ENCODE peak calls at places on chromosomes 11 and 22, in six cellular contexts. E, M, R, O, Y and N are unnamed samples.

GRCh38 chr11:32137263-32137662 is 46.4 kb downstream of the RCN1 start:
- DNase-seq in E (peak), M (no peak), R (no peak), O (no peak), Y (peak), N (peak)

GRCh38 chr22:25318081-25318823 is 98.8 kb downstream of the CRYBB2 start:
- DNase-seq in E (no peak), M (no peak), R (no peak), O (no peak), Y (no peak), N (no peak)

GRCh38 chr11:59263225-59263894 is 50.6 kb upstream of the MPEG1 start:
- DNase-seq in E (no peak), M (no peak), R (no peak), O (no peak), Y (peak), N (no peak)

GRCh38 chr11:63573881-63574855 is 11.0 kb upstream of the PLAAT2 start:
- DNase-seq in E (peak), M (no peak), R (no peak), O (no peak), Y (no peak), N (no peak)

GRCh38 chr11:111851636-111852035 is 19.7 kb downstream of the ALG9 start:
- DNase-seq in E (no peak), M (no peak), R (no peak), O (no peak), Y (no peak), N (no peak)

GRCh38 chr22:21026783-21027692 is 5.3 kb downstream of the SLC7A4 start:
- DNase-seq in E (no peak), M (no peak), R (no peak), O (no peak), Y (no peak), N (no peak)

GRCh38 chr11:128705124-128705920 is 11.4 kb downstream of the FLI1 start:
- DNase-seq in E (no peak), M (no peak), R (no peak), O (no peak), Y (no peak), N (no peak)

GRCh38 chr22:32646476-32646875 is 155.0 kb upstream of the TIMP3 start:
- DNase-seq in E (no peak), M (no peak), R (no peak), O (no peak), Y (no peak), N (no peak)

GRCh38 chr11:18624161-18624560 is 10.0 kb downstream of the SPTY2D1 start:
- DNase-seq in E (no peak), M (no peak), R (no peak), O (no peak), Y (no peak), N (no peak)

GRCh38 chr11:47259178-47259977 is 1.6 kb downstream of the NR1H3 start:
- DNase-seq in E (no peak), M (peak), R (peak), O (no peak), Y (no peak), N (no peak)

GRCh38 chr11:74069146-74070046 is 60.5 kb upstream of the UCP3 start:
- DNase-seq in E (no peak), M (no peak), R (no peak), O (no peak), Y (no peak), N (no peak)

GRCh38 chr11:41309111-41309522 is 150.3 kb downstream of the LRRC4C start:
- DNase-seq in E (no peak), M (no peak), R (no peak), O (no peak), Y (no peak), N (no peak)

GRCh38 chr11:11261629-11262028 is 91.4 kb downstream of the CSNK2A3 start:
- DNase-seq in E (no peak), M (no peak), R (no peak), O (no peak), Y (no peak), N (no peak)

GRCh38 chr11:75665126-75665525 is 3.7 kb downstream of the MAP6 start:
- DNase-seq in E (no peak), M (no peak), R (no peak), O (no peak), Y (no peak), N (no peak)

GRCh38 chr22:18063311-18063710 is 14.5 kb upstream of the PEX26 start:
- DNase-seq in E (no peak), M (no peak), R (no peak), O (no peak), Y (no peak), N (no peak)

GRCh38 chr11:95337175-95337957 is 106.4 kb upstream of the SESN3 start:
- DNase-seq in E (peak), M (peak), R (peak), O (no peak), Y (no peak), N (no peak)

GRCh38 chr11:20464566-20464965 is 77.0 kb downstream of the PRMT3 start:
- DNase-seq in E (no peak), M (no peak), R (no peak), O (no peak), Y (no peak), N (no peak)

GRCh38 chr11:1055109-1055703 is 18.7 kb upstream of the MUC6 start:
- DNase-seq in E (no peak), M (no peak), R (no peak), O (no peak), Y (no peak), N (no peak)
- TF ChIP-seq CTCF in E (no peak), M (no peak), R (no peak), O (no peak), Y (no peak), N (no peak)

GRCh38 chr11:8365542-8365941 is 101.9 kb upstream of the LMO1 start:
- DNase-seq in E (no peak), M (no peak), R (no peak), O (no peak), Y (no peak), N (no peak)
- TF ChIP-seq CTCF in E (no peak), M (no peak), R (no peak), O (no peak), Y (no peak), N (no peak)

GRCh38 chr11:69774354-69775162 is 583 bp downstream of the FGF4 start:
- DNase-seq in E (no peak), M (no peak), R (no peak), O (no peak), Y (no peak), N (no peak)
- TF ChIP-seq CTCF in E (no peak), M (no peak), R (no peak), O (no peak), Y (no peak), N (no peak)

GRCh38 chr11:121123670-121124069 is 22.6 kb downstream of the TECTA start:
- DNase-seq in E (no peak), M (no peak), R (no peak), O (no peak), Y (no peak), N (no peak)
- TF ChIP-seq CTCF in E (no peak), M (no peak), R (no peak), O (no peak), Y (no peak), N (no peak)

DNA sequence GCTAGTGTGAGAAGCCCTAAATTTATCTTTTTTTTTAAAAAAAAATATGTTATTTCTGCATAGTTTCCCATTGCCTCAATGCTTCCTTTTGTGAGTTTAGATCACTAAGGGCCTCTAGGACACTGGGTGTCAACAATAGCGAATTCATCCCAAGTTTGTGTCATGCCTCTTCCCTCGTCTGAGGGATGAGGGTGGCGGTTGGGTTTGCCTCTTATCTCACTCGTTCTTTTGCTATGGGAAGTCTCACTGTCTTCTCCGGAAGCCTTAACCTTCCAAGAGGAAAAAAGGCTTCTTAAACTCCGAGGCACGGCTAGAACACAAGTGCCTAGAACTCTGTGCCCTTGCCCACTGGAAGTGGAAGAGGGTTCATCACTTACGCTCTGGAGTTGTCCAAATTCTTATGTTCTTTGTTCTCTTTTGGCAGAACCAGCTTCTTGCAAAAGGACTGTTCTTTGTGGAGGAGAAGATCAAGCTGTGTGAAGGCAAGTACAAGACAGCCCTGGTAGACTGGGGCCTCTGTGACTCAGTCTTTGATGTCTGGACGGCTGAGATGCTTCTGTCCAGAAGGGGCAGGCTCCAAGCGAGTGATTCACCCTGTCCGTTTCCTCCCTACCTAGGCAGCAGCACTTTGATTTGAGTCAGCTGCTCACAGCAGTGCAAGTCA is 78.5 kb downstream of the TRAF6 start:
- DNase-seq in E (peak), M (no peak), R (no peak), O (no peak), Y (peak), N (peak)
- TF ChIP-seq CTCF in E (peak), M (no peak), R (no peak), O (no peak), Y (no peak), N (peak)

DNA sequence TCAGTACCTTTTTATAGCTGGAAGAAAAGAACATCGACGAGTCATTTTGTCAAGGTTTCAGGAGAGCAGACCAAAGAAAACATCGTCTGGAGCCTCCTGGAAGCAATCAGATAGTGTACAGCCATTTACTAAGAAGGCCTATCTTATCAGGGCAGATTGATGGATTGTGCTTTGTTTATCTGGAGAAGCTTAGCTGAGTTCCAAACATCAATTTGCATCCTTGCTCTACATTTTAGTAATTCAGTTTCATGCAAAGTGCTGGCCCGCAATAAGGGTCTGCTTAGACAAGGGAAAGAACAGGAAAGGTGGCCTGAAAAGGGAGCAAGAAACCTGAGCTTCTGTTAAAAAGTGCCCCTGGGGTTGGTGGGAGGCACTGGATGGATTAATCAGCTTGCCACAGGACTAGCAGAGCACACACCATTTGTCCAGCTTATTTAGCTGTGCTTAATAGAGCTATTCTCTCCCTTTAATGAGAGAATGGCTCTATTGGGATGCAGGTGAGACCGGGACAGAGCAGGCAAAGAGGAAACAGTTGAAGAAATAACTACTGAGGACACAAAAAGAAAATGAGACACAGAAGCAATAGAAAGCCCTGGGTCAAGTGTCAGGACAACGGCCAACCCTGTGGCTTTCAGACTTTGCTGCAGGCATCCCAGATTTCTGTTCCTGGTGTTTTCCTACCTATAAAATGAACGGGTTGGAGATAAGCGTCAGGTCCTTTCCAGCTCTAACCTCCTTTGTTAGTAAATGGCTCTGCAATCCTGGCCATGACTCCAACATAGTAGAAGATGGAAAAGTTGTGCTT is 122.1 kb upstream of the TTC12 start:
- DNase-seq in E (no peak), M (no peak), R (no peak), O (no peak), Y (no peak), N (no peak)
- TF ChIP-seq CTCF in E (no peak), M (no peak), R (no peak), O (no peak), Y (no peak), N (no peak)

DNA sequence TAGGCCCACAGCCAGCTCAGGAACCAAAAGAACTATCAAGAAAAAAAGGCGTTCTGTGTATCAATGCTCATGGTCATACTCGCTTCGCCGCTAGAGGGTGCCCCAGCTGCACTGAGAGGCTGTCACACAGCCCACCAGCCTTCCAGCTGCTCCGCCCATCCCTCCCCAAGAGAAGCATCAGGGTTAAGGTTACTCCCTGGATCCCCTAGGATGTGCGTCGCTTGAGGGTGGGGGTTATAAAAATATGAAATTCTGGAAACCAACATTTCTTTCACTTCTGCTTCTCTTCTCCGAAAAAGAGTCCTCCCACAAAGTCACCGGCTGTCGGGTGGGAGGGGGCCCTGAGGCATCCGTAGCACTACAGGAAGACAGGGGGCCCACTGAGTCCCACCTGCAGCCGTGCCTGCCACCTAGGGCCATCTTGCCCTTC is 1.7 kb downstream of the CBX6 start:
- DNase-seq in E (no peak), M (peak), R (peak), O (peak), Y (peak), N (no peak)
- TF ChIP-seq CTCF in E (peak), M (peak), R (peak), O (no peak), Y (peak), N (peak)

GRCh38 chr22:47452184-47452583 is 689.7 kb downstream of the TBC1D22A start:
- DNase-seq in E (no peak), M (no peak), R (no peak), O (no peak), Y (peak), N (no peak)
- TF ChIP-seq CTCF in E (peak), M (no peak), R (no peak), O (no peak), Y (peak), N (no peak)